ENCODE peak calls at places on chromosome 3, in five cellular contexts. One of them, this sample, is unnamed.

GRCh38 chr3:127486337-127486944 is 104.1 kb downstream of the TPRA1 start:
- DNase-seq in NCI-H1105 treated with DMSO at 0.1 percent for 48 hours: no peak
- DNase-seq in activated T-cell treated with anti-CD3 and anti-CD28 coated beads for 24 hours: no peak
- DNase-seq in naive thymus-derived CD8-positive, alpha-beta T cell: no peak
- DNase-seq in HFFc6: no peak
- DNase-seq in this sample: no peak

GRCh38 chr3:107687182-107687581 is 164.4 kb downstream of the BBX start:
- DNase-seq in NCI-H1105 treated with DMSO at 0.1 percent for 48 hours: no peak
- DNase-seq in activated T-cell treated with anti-CD3 and anti-CD28 coated beads for 24 hours: no peak
- DNase-seq in naive thymus-derived CD8-positive, alpha-beta T cell: no peak
- DNase-seq in HFFc6: no peak
- DNase-seq in this sample: no peak

GRCh38 chr3:180341516-180341915 is 260.4 kb upstream of the TTC14 start:
- DNase-seq in naive thymus-derived CD8-positive, alpha-beta T cell: no peak
- DNase-seq in NCI-H1105 treated with DMSO at 0.1 percent for 48 hours: no peak
- DNase-seq in activated T-cell treated with anti-CD3 and anti-CD28 coated beads for 24 hours: no peak
- DNase-seq in HFFc6: no peak
- DNase-seq in this sample: no peak

GRCh38 chr3:124787490-124788195 is 57.4 kb downstream of the UMPS start:
- DNase-seq in activated T-cell treated with anti-CD3 and anti-CD28 coated beads for 24 hours: no peak
- DNase-seq in NCI-H1105 treated with DMSO at 0.1 percent for 48 hours: no peak
- DNase-seq in naive thymus-derived CD8-positive, alpha-beta T cell: no peak
- DNase-seq in HFFc6: peak; percentile 16
- DNase-seq in this sample: no peak

GRCh38 chr3:129482721-129483120 is 42.7 kb downstream of the IFT122 start:
- DNase-seq in NCI-H1105 treated with DMSO at 0.1 percent for 48 hours: no peak
- DNase-seq in naive thymus-derived CD8-positive, alpha-beta T cell: no peak
- DNase-seq in HFFc6: no peak
- DNase-seq in activated T-cell treated with anti-CD3 and anti-CD28 coated beads for 24 hours: no peak
- DNase-seq in this sample: no peak

GRCh38 chr3:174219738-174220137 is 639.4 kb upstream of the NAALADL2 start:
- DNase-seq in NCI-H1105 treated with DMSO at 0.1 percent for 48 hours: peak; percentile 13
- DNase-seq in HFFc6: no peak
- DNase-seq in activated T-cell treated with anti-CD3 and anti-CD28 coated beads for 24 hours: no peak
- DNase-seq in naive thymus-derived CD8-positive, alpha-beta T cell: no peak
- DNase-seq in this sample: no peak

GRCh38 chr3:47411696-47412452 is 31.1 kb downstream of the PTPN23 start:
- DNase-seq in HFFc6: no peak
- DNase-seq in NCI-H1105 treated with DMSO at 0.1 percent for 48 hours: no peak
- DNase-seq in naive thymus-derived CD8-positive, alpha-beta T cell: no peak
- DNase-seq in activated T-cell treated with anti-CD3 and anti-CD28 coated beads for 24 hours: no peak
- DNase-seq in this sample: no peak

GRCh38 chr3:126958638-126959085 is 24.3 kb upstream of the PLXNA1 start:
- DNase-seq in naive thymus-derived CD8-positive, alpha-beta T cell: no peak
- DNase-seq in activated T-cell treated with anti-CD3 and anti-CD28 coated beads for 24 hours: no peak
- DNase-seq in HFFc6: no peak
- DNase-seq in NCI-H1105 treated with DMSO at 0.1 percent for 48 hours: no peak
- DNase-seq in this sample: no peak

GRCh38 chr3:71621802-71622537 is 38.4 kb upstream of the FOXP1 start:
- DNase-seq in HFFc6: no peak
- DNase-seq in NCI-H1105 treated with DMSO at 0.1 percent for 48 hours: no peak
- DNase-seq in activated T-cell treated with anti-CD3 and anti-CD28 coated beads for 24 hours: no peak
- DNase-seq in naive thymus-derived CD8-positive, alpha-beta T cell: no peak
- DNase-seq in this sample: no peak

GRCh38 chr3:134251731-134252391 is 1.2 kb upstream of the RYK start:
- DNase-seq in naive thymus-derived CD8-positive, alpha-beta T cell: no peak
- DNase-seq in HFFc6: no peak
- DNase-seq in NCI-H1105 treated with DMSO at 0.1 percent for 48 hours: no peak
- DNase-seq in activated T-cell treated with anti-CD3 and anti-CD28 coated beads for 24 hours: no peak
- DNase-seq in this sample: no peak

GRCh38 chr3:126782554-126782953 is 78.5 kb downstream of the CHCHD6 start:
- DNase-seq in NCI-H1105 treated with DMSO at 0.1 percent for 48 hours: no peak
- DNase-seq in naive thymus-derived CD8-positive, alpha-beta T cell: no peak
- DNase-seq in HFFc6: peak; percentile 94
- DNase-seq in activated T-cell treated with anti-CD3 and anti-CD28 coated beads for 24 hours: no peak
- DNase-seq in this sample: no peak

GRCh38 chr3:48524970-48525369 is 21.0 kb upstream of the SHISA5 start:
- DNase-seq in naive thymus-derived CD8-positive, alpha-beta T cell: no peak
- DNase-seq in activated T-cell treated with anti-CD3 and anti-CD28 coated beads for 24 hours: no peak
- DNase-seq in NCI-H1105 treated with DMSO at 0.1 percent for 48 hours: no peak
- DNase-seq in HFFc6: no peak
- DNase-seq in this sample: no peak

GRCh38 chr3:101827211-101828174 is 21.8 kb upstream of the NFKBIZ start:
- DNase-seq in activated T-cell treated with anti-CD3 and anti-CD28 coated beads for 24 hours: peak; percentile 81
- DNase-seq in NCI-H1105 treated with DMSO at 0.1 percent for 48 hours: no peak
- DNase-seq in HFFc6: peak; percentile 48
- DNase-seq in naive thymus-derived CD8-positive, alpha-beta T cell: peak; percentile 75
- DNase-seq in this sample: peak; percentile 61

GRCh38 chr3:71184252-71184651 is 399.3 kb downstream of the FOXP1 start:
- DNase-seq in naive thymus-derived CD8-positive, alpha-beta T cell: no peak
- DNase-seq in NCI-H1105 treated with DMSO at 0.1 percent for 48 hours: no peak
- DNase-seq in activated T-cell treated with anti-CD3 and anti-CD28 coated beads for 24 hours: no peak
- DNase-seq in HFFc6: no peak
- DNase-seq in this sample: no peak

GRCh38 chr3:149367021-149367840 is 10.2 kb downstream of the TM4SF1 start:
- DNase-seq in naive thymus-derived CD8-positive, alpha-beta T cell: no peak
- DNase-seq in NCI-H1105 treated with DMSO at 0.1 percent for 48 hours: no peak
- DNase-seq in HFFc6: peak; percentile 59
- DNase-seq in activated T-cell treated with anti-CD3 and anti-CD28 coated beads for 24 hours: no peak
- DNase-seq in this sample: no peak

GRCh38 chr3:44117239-44117638 is 124.4 kb upstream of the TOPAZ1 start:
- DNase-seq in HFFc6: no peak
- DNase-seq in NCI-H1105 treated with DMSO at 0.1 percent for 48 hours: no peak
- DNase-seq in activated T-cell treated with anti-CD3 and anti-CD28 coated beads for 24 hours: no peak
- DNase-seq in naive thymus-derived CD8-positive, alpha-beta T cell: no peak
- DNase-seq in this sample: no peak

GRCh38 chr3:159165972-159166371 is 364.1 kb downstream of the MFSD1 start:
- DNase-seq in NCI-H1105 treated with DMSO at 0.1 percent for 48 hours: no peak
- DNase-seq in naive thymus-derived CD8-positive, alpha-beta T cell: no peak
- DNase-seq in HFFc6: no peak
- DNase-seq in activated T-cell treated with anti-CD3 and anti-CD28 coated beads for 24 hours: no peak
- DNase-seq in this sample: no peak

GRCh38 chr3:124627501-124627908 is 102.7 kb upstream of the UMPS start:
- DNase-seq in HFFc6: peak; percentile 50
- DNase-seq in NCI-H1105 treated with DMSO at 0.1 percent for 48 hours: no peak
- DNase-seq in activated T-cell treated with anti-CD3 and anti-CD28 coated beads for 24 hours: no peak
- DNase-seq in naive thymus-derived CD8-positive, alpha-beta T cell: no peak
- DNase-seq in this sample: no peak

GRCh38 chr3:134652409-134652831 is 1.6 kb upstream of the KY start:
- DNase-seq in HFFc6: no peak
- DNase-seq in naive thymus-derived CD8-positive, alpha-beta T cell: no peak
- DNase-seq in NCI-H1105 treated with DMSO at 0.1 percent for 48 hours: peak; percentile 77
- DNase-seq in activated T-cell treated with anti-CD3 and anti-CD28 coated beads for 24 hours: no peak
- DNase-seq in this sample: no peak

GRCh38 chr3:112984485-112984884 is 6.3 kb upstream of the GTPBP8 start:
- DNase-seq in activated T-cell treated with anti-CD3 and anti-CD28 coated beads for 24 hours: no peak
- DNase-seq in naive thymus-derived CD8-positive, alpha-beta T cell: no peak
- DNase-seq in HFFc6: no peak
- DNase-seq in NCI-H1105 treated with DMSO at 0.1 percent for 48 hours: peak; percentile 79
- DNase-seq in this sample: no peak

GRCh38 chr3:171829841-171830559 is 13.1 kb upstream of the TMEM212 start:
- DNase-seq in naive thymus-derived CD8-positive, alpha-beta T cell: no peak
- DNase-seq in activated T-cell treated with anti-CD3 and anti-CD28 coated beads for 24 hours: no peak
- DNase-seq in HFFc6: peak; percentile 69
- DNase-seq in NCI-H1105 treated with DMSO at 0.1 percent for 48 hours: peak; percentile 33
- DNase-seq in this sample: no peak

GRCh38 chr3:186108106-186108940 is 566 bp downstream of the ETV5 start:
- DNase-seq in activated T-cell treated with anti-CD3 and anti-CD28 coated beads for 24 hours: no peak
- DNase-seq in NCI-H1105 treated with DMSO at 0.1 percent for 48 hours: peak; percentile 36
- DNase-seq in naive thymus-derived CD8-positive, alpha-beta T cell: peak; percentile 20
- DNase-seq in HFFc6: peak; percentile 69
- DNase-seq in this sample: no peak

GRCh38 chr3:81891496-81891895 is 130.1 kb upstream of the GBE1 start:
- DNase-seq in activated T-cell treated with anti-CD3 and anti-CD28 coated beads for 24 hours: no peak
- DNase-seq in NCI-H1105 treated with DMSO at 0.1 percent for 48 hours: peak; percentile 46
- DNase-seq in HFFc6: no peak
- DNase-seq in naive thymus-derived CD8-positive, alpha-beta T cell: no peak
- DNase-seq in this sample: no peak

GRCh38 chr3:137519602-137520001 is 244.5 kb upstream of the SOX14 start:
- DNase-seq in activated T-cell treated with anti-CD3 and anti-CD28 coated beads for 24 hours: no peak
- DNase-seq in HFFc6: no peak
- DNase-seq in NCI-H1105 treated with DMSO at 0.1 percent for 48 hours: no peak
- DNase-seq in naive thymus-derived CD8-positive, alpha-beta T cell: no peak
- DNase-seq in this sample: no peak

GRCh38 chr3:71062920-71063767 is 520.4 kb downstream of the FOXP1 start:
- DNase-seq in naive thymus-derived CD8-positive, alpha-beta T cell: no peak
- DNase-seq in NCI-H1105 treated with DMSO at 0.1 percent for 48 hours: peak; percentile 31
- DNase-seq in activated T-cell treated with anti-CD3 and anti-CD28 coated beads for 24 hours: no peak
- DNase-seq in HFFc6: no peak
- DNase-seq in this sample: peak; percentile 13

GRCh38 chr3:142028174-142028833 is 121.0 kb downstream of the TFDP2 start:
- DNase-seq in naive thymus-derived CD8-positive, alpha-beta T cell: peak; percentile 47
- DNase-seq in NCI-H1105 treated with DMSO at 0.1 percent for 48 hours: peak; percentile 91
- DNase-seq in activated T-cell treated with anti-CD3 and anti-CD28 coated beads for 24 hours: no peak
- DNase-seq in HFFc6: peak; percentile 72
- DNase-seq in this sample: peak; percentile 65

GRCh38 chr3:60169755-60170154 is 1081.5 kb downstream of the FHIT start:
- DNase-seq in activated T-cell treated with anti-CD3 and anti-CD28 coated beads for 24 hours: no peak
- DNase-seq in NCI-H1105 treated with DMSO at 0.1 percent for 48 hours: no peak
- DNase-seq in naive thymus-derived CD8-positive, alpha-beta T cell: no peak
- DNase-seq in HFFc6: no peak
- DNase-seq in this sample: no peak

GRCh38 chr3:169659858-169660614 is 3.5 kb downstream of the MECOM start:
- DNase-seq in HFFc6: no peak
- DNase-seq in NCI-H1105 treated with DMSO at 0.1 percent for 48 hours: no peak
- DNase-seq in activated T-cell treated with anti-CD3 and anti-CD28 coated beads for 24 hours: no peak
- DNase-seq in naive thymus-derived CD8-positive, alpha-beta T cell: no peak
- DNase-seq in this sample: peak; percentile 29

GRCh38 chr3:97692831-97693230 is 71.7 kb upstream of the ARL6 start:
- DNase-seq in HFFc6: no peak
- DNase-seq in NCI-H1105 treated with DMSO at 0.1 percent for 48 hours: no peak
- DNase-seq in activated T-cell treated with anti-CD3 and anti-CD28 coated beads for 24 hours: no peak
- DNase-seq in naive thymus-derived CD8-positive, alpha-beta T cell: no peak
- DNase-seq in this sample: no peak

GRCh38 chr3:14836049-14836468 is 17.3 kb downstream of the FGD5 start:
- DNase-seq in HFFc6: no peak
- DNase-seq in NCI-H1105 treated with DMSO at 0.1 percent for 48 hours: no peak
- DNase-seq in activated T-cell treated with anti-CD3 and anti-CD28 coated beads for 24 hours: no peak
- DNase-seq in naive thymus-derived CD8-positive, alpha-beta T cell: no peak
- DNase-seq in this sample: no peak

GRCh38 chr3:157532529-157533297 is 29.5 kb upstream of the VEPH1 start:
- DNase-seq in NCI-H1105 treated with DMSO at 0.1 percent for 48 hours: peak; percentile 86
- DNase-seq in naive thymus-derived CD8-positive, alpha-beta T cell: no peak
- DNase-seq in activated T-cell treated with anti-CD3 and anti-CD28 coated beads for 24 hours: no peak
- DNase-seq in HFFc6: peak; percentile 85
- DNase-seq in this sample: peak; percentile 66

GRCh38 chr3:146274833-146275232 is 23.9 kb upstream of the PLSCR4 start:
- DNase-seq in activated T-cell treated with anti-CD3 and anti-CD28 coated beads for 24 hours: no peak
- DNase-seq in NCI-H1105 treated with DMSO at 0.1 percent for 48 hours: no peak
- DNase-seq in HFFc6: peak; percentile 65
- DNase-seq in naive thymus-derived CD8-positive, alpha-beta T cell: no peak
- DNase-seq in this sample: no peak

GRCh38 chr3:51538459-51539290 is at the start of gene RAD54L2:
- DNase-seq in activated T-cell treated with anti-CD3 and anti-CD28 coated beads for 24 hours: peak; percentile 76
- DNase-seq in HFFc6: peak; percentile 71
- DNase-seq in NCI-H1105 treated with DMSO at 0.1 percent for 48 hours: peak; percentile 64
- DNase-seq in naive thymus-derived CD8-positive, alpha-beta T cell: peak; percentile 73
- DNase-seq in this sample: peak; percentile 53

GRCh38 chr3:107734317-107734716 is 211.6 kb downstream of the BBX start:
- DNase-seq in HFFc6: no peak
- DNase-seq in NCI-H1105 treated with DMSO at 0.1 percent for 48 hours: no peak
- DNase-seq in activated T-cell treated with anti-CD3 and anti-CD28 coated beads for 24 hours: no peak
- DNase-seq in naive thymus-derived CD8-positive, alpha-beta T cell: no peak
- DNase-seq in this sample: no peak

GRCh38 chr3:5190147-5190791 is 2.8 kb downstream of the EDEM1 start:
- DNase-seq in NCI-H1105 treated with DMSO at 0.1 percent for 48 hours: no peak
- DNase-seq in naive thymus-derived CD8-positive, alpha-beta T cell: no peak
- DNase-seq in HFFc6: no peak
- DNase-seq in activated T-cell treated with anti-CD3 and anti-CD28 coated beads for 24 hours: no peak
- DNase-seq in this sample: no peak

GRCh38 chr3:4688411-4688810 is 195.3 kb downstream of the ITPR1 start:
- DNase-seq in HFFc6: peak; percentile 10
- DNase-seq in naive thymus-derived CD8-positive, alpha-beta T cell: no peak
- DNase-seq in activated T-cell treated with anti-CD3 and anti-CD28 coated beads for 24 hours: no peak
- DNase-seq in NCI-H1105 treated with DMSO at 0.1 percent for 48 hours: no peak
- DNase-seq in this sample: no peak